ENCODE peak calls at places on chromosomes 3 and 15, in five cellular contexts. D, V, Q, F and X are unnamed samples.

GRCh38 chr3:89186446-89186845 is 79.0 kb downstream of the EPHA3 start:
- DNase-seq in V (no peak), D (no peak), Q (no peak), F (no peak), X (no peak)

GRCh38 chr15:98841419-98841970 is 166.1 kb downstream of the PGPEP1L start:
- DNase-seq in Q (no peak), F (no peak), D (no peak), V (no peak), X (no peak)

GRCh38 chr15:83282859-83283812 is 1.3 kb downstream of the BNC1 start:
- DNase-seq in V (peak), Q (no peak), D (peak), F (peak), X (peak)

GRCh38 chr3:131018970-131019369 is 7.7 kb downstream of the ASTE1 start:
- DNase-seq in V (no peak), Q (no peak), D (no peak), F (peak), X (no peak)

GRCh38 chr3:3798641-3799113 is 554 bp upstream of the LRRN1 start:
- DNase-seq in V (peak), D (no peak), F (peak), Q (no peak), X (peak)

GRCh38 chr3:170108955-170109354 is 71.2 kb downstream of the GPR160 start:
- DNase-seq in D (no peak), V (no peak), Q (no peak), F (no peak), X (no peak)

GRCh38 chr3:98986073-98986472 is 84.6 kb upstream of the DCBLD2 start:
- DNase-seq in V (peak), Q (peak), D (peak), F (peak), X (peak)

GRCh38 chr3:60086811-60087210 is 1037.0 kb upstream of the CFAP20DC start:
- DNase-seq in D (peak), F (no peak), V (peak), Q (no peak), X (no peak)

GRCh38 chr3:168212664-168213255 is 117.0 kb upstream of the GOLIM4 start:
- DNase-seq in Q (no peak), V (no peak), F (no peak), D (no peak), X (no peak)

GRCh38 chr3:127970966-127971592 is 56.0 kb downstream of the KBTBD12 start:
- DNase-seq in F (peak), V (peak), D (peak), Q (peak), X (no peak)

GRCh38 chr3:99866167-99866810 is 48.6 kb downstream of the CMSS1 start:
- DNase-seq in V (peak), Q (no peak), F (no peak), D (peak), X (peak)

GRCh38 chr3:153960701-153961100 is 160.5 kb upstream of the ARHGEF26 start:
- DNase-seq in F (no peak), Q (no peak), V (no peak), D (no peak), X (no peak)

GRCh38 chr3:14522129-14522691 is 17.9 kb downstream of the GRIP2 start:
- DNase-seq in F (no peak), D (no peak), V (no peak), Q (no peak), X (peak)

GRCh38 chr3:160174621-160175020 is 50.6 kb upstream of the C3orf80 start:
- DNase-seq in V (peak), F (no peak), Q (no peak), D (no peak), X (no peak)

GRCh38 chr3:50633233-50633795 is 16.4 kb downstream of the MAPKAPK3 start:
- DNase-seq in Q (no peak), F (no peak), V (no peak), D (no peak), X (peak)

GRCh38 chr15:97502038-97502437 is 458.5 kb upstream of the ARRDC4 start:
- DNase-seq in F (no peak), V (peak), D (peak), Q (no peak), X (no peak)

GRCh38 chr3:187713504-187713903 is 11.1 kb upstream of the RTP2 start:
- DNase-seq in F (no peak), V (peak), Q (no peak), D (peak), X (no peak)

GRCh38 chr15:76061700-76062099 is 1.9 kb downstream of the TMEM266 start:
- DNase-seq in V (no peak), D (no peak), F (no peak), Q (no peak), X (no peak)

GRCh38 chr3:64687781-64688515 is at the start of gene ADAMTS9:
- DNase-seq in Q (peak), F (peak), V (peak), D (peak), X (peak)

GRCh38 chr3:112769624-112770023 is 77.0 kb downstream of the CD200R1L start:
- DNase-seq in F (no peak), V (peak), D (peak), Q (no peak), X (peak)

GRCh38 chr3:171874879-171875278 is 31.7 kb downstream of the TMEM212 start:
- DNase-seq in V (peak), Q (no peak), D (no peak), F (no peak), X (no peak)

GRCh38 chr3:47163023-47163989 is 607 bp downstream of the SETD2 start:
- DNase-seq in F (no peak), Q (peak), D (peak), V (peak), X (peak)

GRCh38 chr3:33401781-33402180 is 38.4 kb downstream of the UBP1 start:
- DNase-seq in Q (no peak), V (peak), D (no peak), F (no peak), X (no peak)

GRCh38 chr15:99682455-99682854 is 50.8 kb downstream of the LYSMD4 start:
- DNase-seq in F (no peak), Q (no peak), V (peak), D (peak), X (peak)

GRCh38 chr15:85551221-85551832 is 170.9 kb downstream of the AKAP13 start:
- DNase-seq in F (no peak), Q (no peak), D (peak), V (no peak), X (no peak)

DNA sequence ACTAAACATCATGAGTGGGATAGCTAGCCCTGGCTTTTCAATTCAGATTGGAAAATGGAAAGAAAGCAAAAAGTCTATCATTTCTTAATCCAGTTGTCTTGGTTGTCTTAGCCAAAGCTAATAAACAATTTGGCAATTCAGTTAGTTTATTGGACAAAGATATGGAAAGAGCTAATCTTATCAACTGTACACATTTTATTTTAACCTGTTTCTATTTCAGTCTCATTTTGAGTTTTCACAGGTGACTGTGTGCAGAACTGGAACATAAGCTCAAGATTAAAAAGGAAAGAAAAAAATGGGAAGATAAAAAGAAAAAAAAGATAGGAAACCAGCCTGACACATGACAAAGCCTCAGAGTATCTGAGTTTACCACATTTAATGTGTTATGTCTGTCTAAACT is 642.6 kb downstream of the SQOR start:
- DNase-seq in D (no peak), F (no peak), Q (no peak), V (no peak), X (no peak)
- H3K4me3 ChIP-seq in D (no peak), F (no peak), Q (no peak), V (no peak), X (no peak)

GRCh38 chr15:80494311-80494710 is 90.1 kb downstream of the ARNT2 start:
- DNase-seq in Q (no peak), F (no peak), V (peak), D (no peak), X (no peak)

GRCh38 chr15:80490431-80490990 is 86.3 kb downstream of the ARNT2 start:
- DNase-seq in V (no peak), F (no peak), D (no peak), Q (no peak), X (no peak)

GRCh38 chr15:80495406-80495942 is 91.3 kb downstream of the ARNT2 start:
- DNase-seq in Q (no peak), D (no peak), F (no peak), V (no peak), X (no peak)

GRCh38 chr15:80492874-80493273 is 88.7 kb downstream of the ARNT2 start:
- DNase-seq in V (no peak), F (no peak), D (no peak), Q (no peak), X (no peak)

GRCh38 chr15:80492409-80492808 is 88.2 kb downstream of the ARNT2 start:
- DNase-seq in Q (no peak), F (no peak), V (no peak), D (no peak), X (no peak)
- H3K27ac ChIP-seq in Q (no peak), F (no peak), V (no peak), D (no peak), X (no peak)

GRCh38 chr3:35666893-35667292 is 27.6 kb downstream of the ARPP21 start:
- DNase-seq in F (no peak), D (no peak), Q (no peak), V (no peak), X (no peak)
- H3K4me2 ChIP-seq in F (no peak), D (no peak), Q (no peak), V (no peak), X (no peak)

DNA sequence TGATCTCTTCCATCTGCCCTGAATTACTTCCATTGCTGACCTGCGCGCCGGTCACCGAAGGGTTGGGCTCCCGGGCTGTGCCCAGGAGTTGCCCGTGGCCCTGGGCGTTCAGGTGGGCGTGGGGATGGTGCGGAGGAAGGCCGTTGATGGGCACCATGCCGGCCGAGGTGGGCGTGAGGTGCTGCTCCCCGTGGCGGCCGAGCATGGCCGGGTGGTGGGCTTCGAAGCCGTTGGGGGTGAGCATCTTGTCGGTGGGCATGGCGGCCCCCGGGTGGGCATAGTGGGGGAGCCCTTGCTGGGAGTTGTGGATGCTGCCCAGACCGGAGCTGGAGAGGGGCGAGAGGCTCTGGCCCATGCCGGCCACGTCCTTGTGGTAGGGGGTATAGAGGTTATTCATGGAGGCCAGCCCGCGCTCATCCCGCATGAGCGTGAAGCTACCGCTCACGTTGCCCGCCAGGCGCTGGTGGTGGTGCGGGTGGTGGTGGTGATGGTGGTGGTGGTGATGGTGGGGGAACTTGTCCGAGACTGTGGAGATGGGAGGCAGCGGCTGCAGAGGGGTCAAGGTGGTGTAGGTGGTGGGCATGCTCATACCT is 1.0 kb downstream of the ONECUT1 start:
- DNase-seq in F (no peak), D (no peak), Q (no peak), V (no peak), X (peak)
- H3K4me3 ChIP-seq in F (no peak), D (no peak), Q (peak), V (no peak), X (no peak)

GRCh38 chr3:84980456-84980855 is 21.7 kb downstream of the CADM2 start:
- DNase-seq in F (no peak), Q (no peak), D (no peak), V (no peak), X (no peak)

GRCh38 chr3:84984429-84984828 is 25.6 kb downstream of the CADM2 start:
- DNase-seq in Q (no peak), D (no peak), V (no peak), F (peak), X (no peak)

GRCh38 chr3:84985795-84986194 is 27.0 kb downstream of the CADM2 start:
- DNase-seq in V (no peak), F (no peak), D (no peak), Q (no peak), X (no peak)

GRCh38 chr3:84980011-84980410 is 21.2 kb downstream of the CADM2 start:
- DNase-seq in Q (no peak), V (no peak), F (peak), D (no peak), X (no peak)

GRCh38 chr3:84983490-84983889 is 24.7 kb downstream of the CADM2 start:
- DNase-seq in V (no peak), F (no peak), D (no peak), Q (no peak), X (peak)
- H3K27ac ChIP-seq in V (no peak), F (no peak), D (no peak), Q (no peak), X (no peak)

DNA sequence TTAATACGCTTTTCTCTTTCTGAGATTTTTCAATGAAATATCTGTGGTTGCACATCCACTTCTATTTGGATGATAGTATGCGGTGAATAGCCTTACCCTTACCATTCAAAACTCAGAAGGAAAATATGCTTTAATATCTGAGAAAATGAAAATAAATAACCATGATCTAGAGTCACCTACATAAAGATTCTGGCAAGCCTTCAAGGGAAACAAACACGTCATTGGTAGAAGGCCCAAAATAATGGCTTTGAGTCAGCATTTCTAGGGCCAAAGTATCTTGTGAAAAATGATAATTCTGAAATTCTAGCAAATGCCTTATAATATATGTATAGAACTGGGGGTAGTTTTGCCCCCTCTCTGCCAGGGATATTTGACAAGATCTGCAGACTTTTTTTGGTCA is 15.5 kb downstream of the PLSCR1 start:
- DNase-seq in D (no peak), V (peak), F (no peak), Q (no peak), X (peak)
- H3K4me2 ChIP-seq in D (no peak), V (no peak), F (no peak), Q (no peak), X (peak)

DNA sequence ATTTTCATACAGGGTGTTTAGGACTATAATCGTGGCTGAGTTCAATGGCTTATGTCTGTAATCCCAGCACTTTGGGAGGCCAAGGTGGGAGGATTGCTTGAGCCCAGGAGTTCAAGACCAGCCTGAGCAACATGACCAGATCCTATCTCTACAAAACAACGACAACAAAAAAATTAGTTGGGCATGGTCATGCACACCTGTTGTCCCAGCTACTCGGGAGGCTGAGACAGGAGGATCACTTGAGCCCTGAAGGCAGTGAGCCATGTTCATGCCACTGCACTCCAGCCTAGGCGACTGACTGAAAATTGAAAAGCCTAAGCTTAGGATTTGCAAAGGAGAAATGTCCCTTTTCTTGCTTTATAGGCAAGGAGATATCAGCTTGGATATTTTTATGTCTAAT is 1.5 kb downstream of the BRK1 start:
- DNase-seq in Q (no peak), F (no peak), D (no peak), V (no peak), X (no peak)
- H3K4me3 ChIP-seq in Q (peak), F (peak), D (no peak), V (peak), X (peak)

GRCh38 chr3:72423643-72424042 is 424.6 kb downstream of the SHQ1 start:
- DNase-seq in F (no peak), Q (no peak), D (no peak), V (no peak), X (no peak)

GRCh38 chr3:72418149-72418686 is 430.0 kb downstream of the SHQ1 start:
- DNase-seq in D (no peak), V (no peak), F (no peak), Q (no peak), X (no peak)

GRCh38 chr3:72418856-72419255 is 429.4 kb downstream of the SHQ1 start:
- DNase-seq in Q (no peak), D (no peak), V (no peak), F (no peak), X (no peak)

GRCh38 chr3:72426618-72427397 is 421.4 kb downstream of the SHQ1 start:
- DNase-seq in Q (no peak), V (no peak), F (no peak), D (no peak), X (no peak)

DNA sequence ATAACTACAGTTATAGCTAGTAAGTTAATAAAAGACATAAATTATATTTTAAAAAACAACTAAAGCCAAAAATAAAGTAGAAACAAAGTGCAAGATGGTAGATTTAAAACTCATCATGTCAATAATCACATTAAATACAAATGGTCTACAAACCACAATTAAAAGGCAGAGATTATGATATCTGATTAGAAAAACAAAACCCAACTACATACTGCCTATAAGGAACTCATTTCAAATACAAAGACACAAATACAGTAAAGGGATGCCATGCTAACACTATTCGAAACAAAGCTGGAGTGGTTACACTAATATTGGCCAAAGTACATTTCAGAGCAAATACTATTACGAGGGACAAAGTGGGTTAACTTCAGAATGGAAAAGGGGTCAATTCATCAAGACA is 426.5 kb downstream of the SHQ1 start:
- DNase-seq in Q (no peak), F (no peak), D (no peak), V (no peak), X (no peak)
- H3K27ac ChIP-seq in Q (no peak), F (no peak), D (no peak), V (no peak), X (no peak)